ENCODE peak calls at places on chromosomes 5 and 9, in five cellular contexts. One of them, this sample, is unnamed.

GRCh38 chr9:97906236-97906831 is 16.0 kb downstream of the TRMO start:
- DNase-seq in Panc1: no peak
- DNase-seq in AG09309: no peak
- DNase-seq in GM12864: no peak
- DNase-seq in cardiac fibroblast: peak
- DNase-seq in this sample: no peak

GRCh38 chr5:58056546-58056945 is 403.3 kb downstream of the PLK2 start:
- DNase-seq in AG09309: no peak
- DNase-seq in Panc1: no peak
- DNase-seq in cardiac fibroblast: no peak
- DNase-seq in GM12864: no peak
- DNase-seq in this sample: no peak

GRCh38 chr9:121288874-121289553 is 21.1 kb downstream of the GSN start:
- DNase-seq in GM12864: no peak
- DNase-seq in cardiac fibroblast: peak
- DNase-seq in Panc1: no peak
- DNase-seq in AG09309: no peak
- DNase-seq in this sample: no peak

GRCh38 chr9:96317335-96317980 is 15.5 kb upstream of the HSD17B3 start:
- DNase-seq in Panc1: no peak
- DNase-seq in AG09309: no peak
- DNase-seq in GM12864: no peak
- DNase-seq in cardiac fibroblast: peak
- DNase-seq in this sample: peak

GRCh38 chr5:54785729-54786548 is 199.5 kb downstream of the ESM1 start:
- DNase-seq in GM12864: peak
- DNase-seq in Panc1: no peak
- DNase-seq in AG09309: no peak
- DNase-seq in cardiac fibroblast: peak
- DNase-seq in this sample: no peak

GRCh38 chr5:73625905-73626811 is at the start of gene ARHGEF28:
- DNase-seq in Panc1: no peak
- DNase-seq in GM12864: no peak
- DNase-seq in AG09309: no peak
- DNase-seq in cardiac fibroblast: peak
- DNase-seq in this sample: peak

GRCh38 chr5:160460377-160461049 is 38.9 kb downstream of the PTTG1 start:
- DNase-seq in Panc1: no peak
- DNase-seq in GM12864: no peak
- DNase-seq in cardiac fibroblast: no peak
- DNase-seq in AG09309: no peak
- DNase-seq in this sample: no peak

GRCh38 chr5:173056783-173057061 is 570 bp downstream of the CREBRF start:
- DNase-seq in AG09309: no peak
- DNase-seq in Panc1: no peak
- DNase-seq in GM12864: no peak
- DNase-seq in cardiac fibroblast: no peak
- DNase-seq in this sample: peak

GRCh38 chr5:54807421-54807820 is 178.0 kb downstream of the ESM1 start:
- DNase-seq in Panc1: no peak
- DNase-seq in GM12864: no peak
- DNase-seq in AG09309: no peak
- DNase-seq in cardiac fibroblast: peak
- DNase-seq in this sample: no peak

GRCh38 chr5:15233566-15233965 is 266.4 kb upstream of the FBXL7 start:
- DNase-seq in cardiac fibroblast: no peak
- DNase-seq in AG09309: no peak
- DNase-seq in GM12864: no peak
- DNase-seq in Panc1: no peak
- DNase-seq in this sample: no peak

GRCh38 chr9:117437283-117437682 is 22.4 kb upstream of the ASTN2 start:
- DNase-seq in AG09309: no peak
- DNase-seq in Panc1: no peak
- DNase-seq in cardiac fibroblast: no peak
- DNase-seq in GM12864: no peak
- DNase-seq in this sample: no peak

GRCh38 chr5:143372187-143372829 is 31.2 kb downstream of the NR3C1 start:
- DNase-seq in GM12864: no peak
- DNase-seq in AG09309: no peak
- DNase-seq in Panc1: no peak
- DNase-seq in cardiac fibroblast: peak
- DNase-seq in this sample: no peak

GRCh38 chr9:93978498-93978897 is 23.3 kb upstream of the BARX1 start:
- DNase-seq in cardiac fibroblast: no peak
- DNase-seq in AG09309: no peak
- DNase-seq in GM12864: no peak
- DNase-seq in Panc1: no peak
- DNase-seq in this sample: no peak

GRCh38 chr9:96856363-96857286 is 2.3 kb upstream of the ZNF782 start:
- DNase-seq in AG09309: peak
- DNase-seq in Panc1: peak
- DNase-seq in GM12864: no peak
- DNase-seq in cardiac fibroblast: peak
- DNase-seq in this sample: peak

GRCh38 chr5:87400305-87400899 is 12.3 kb downstream of the CCNH start:
- DNase-seq in AG09309: no peak
- DNase-seq in GM12864: no peak
- DNase-seq in Panc1: no peak
- DNase-seq in cardiac fibroblast: peak
- DNase-seq in this sample: peak

GRCh38 chr5:82358454-82358853 is 80.3 kb upstream of the RPS23 start:
- DNase-seq in Panc1: no peak
- DNase-seq in AG09309: peak
- DNase-seq in GM12864: no peak
- DNase-seq in cardiac fibroblast: peak
- DNase-seq in this sample: no peak

GRCh38 chr5:142977363-142978051 is 207.3 kb downstream of the ARHGAP26 start:
- DNase-seq in GM12864: no peak
- DNase-seq in Panc1: no peak
- DNase-seq in cardiac fibroblast: peak
- DNase-seq in AG09309: peak
- DNase-seq in this sample: peak

GRCh38 chr5:173451651-173452050 is 123.4 kb upstream of the STC2 start:
- DNase-seq in cardiac fibroblast: no peak
- DNase-seq in Panc1: no peak
- DNase-seq in GM12864: no peak
- DNase-seq in AG09309: no peak
- DNase-seq in this sample: no peak

GRCh38 chr5:179755022-179755421 is 22.4 kb downstream of the MAML1 start:
- DNase-seq in cardiac fibroblast: peak
- DNase-seq in Panc1: no peak
- DNase-seq in AG09309: no peak
- DNase-seq in GM12864: no peak
- DNase-seq in this sample: no peak

GRCh38 chr5:150641006-150641570 is 628 bp downstream of the SYNPO start:
- DNase-seq in GM12864: no peak
- DNase-seq in Panc1: no peak
- DNase-seq in AG09309: peak
- DNase-seq in cardiac fibroblast: peak
- DNase-seq in this sample: no peak

GRCh38 chr5:17180330-17180843 is 37.0 kb upstream of the BASP1 start:
- DNase-seq in AG09309: no peak
- DNase-seq in GM12864: no peak
- DNase-seq in cardiac fibroblast: no peak
- DNase-seq in Panc1: no peak
- DNase-seq in this sample: no peak

GRCh38 chr9:123073991-123074422 is 40.5 kb downstream of the GPR21 start:
- DNase-seq in GM12864: no peak
- DNase-seq in cardiac fibroblast: peak
- DNase-seq in AG09309: peak
- DNase-seq in Panc1: no peak
- DNase-seq in this sample: no peak

GRCh38 chr9:133591985-133592384 is 17.2 kb downstream of the FAM163B start:
- DNase-seq in AG09309: no peak
- DNase-seq in cardiac fibroblast: no peak
- DNase-seq in GM12864: no peak
- DNase-seq in Panc1: no peak
- DNase-seq in this sample: no peak

GRCh38 chr5:139294372-139295165 is 1.0 kb downstream of the MATR3 start:
- DNase-seq in AG09309: no peak
- DNase-seq in cardiac fibroblast: peak
- DNase-seq in Panc1: no peak
- DNase-seq in GM12864: no peak
- DNase-seq in this sample: peak

GRCh38 chr9:124551472-124552339 is 44.5 kb upstream of the NR5A1 start:
- DNase-seq in GM12864: no peak
- DNase-seq in cardiac fibroblast: peak
- DNase-seq in AG09309: no peak
- DNase-seq in Panc1: peak
- DNase-seq in this sample: peak

GRCh38 chr9:15299374-15299939 is 7.6 kb downstream of the TTC39B start:
- DNase-seq in GM12864: peak
- DNase-seq in Panc1: no peak
- DNase-seq in cardiac fibroblast: no peak
- DNase-seq in AG09309: no peak
- DNase-seq in this sample: peak

GRCh38 chr5:178309271-178310008 is 76.8 kb upstream of the PHYKPL start:
- DNase-seq in AG09309: no peak
- DNase-seq in GM12864: no peak
- DNase-seq in Panc1: no peak
- DNase-seq in cardiac fibroblast: no peak
- DNase-seq in this sample: no peak
- TF ChIP-seq CTCF in AG09309: no peak
- TF ChIP-seq CTCF in GM12864: no peak
- TF ChIP-seq CTCF in Panc1: no peak
- TF ChIP-seq CTCF in cardiac fibroblast: no peak
- TF ChIP-seq CTCF in this sample: no peak

GRCh38 chr5:149132474-149132873 is 8.8 kb upstream of the ABLIM3 start:
- DNase-seq in AG09309: no peak
- DNase-seq in cardiac fibroblast: no peak
- DNase-seq in Panc1: no peak
- DNase-seq in GM12864: no peak
- DNase-seq in this sample: no peak

GRCh38 chr5:149128023-149128875 is 13.0 kb upstream of the ABLIM3 start:
- DNase-seq in cardiac fibroblast: peak
- DNase-seq in Panc1: no peak
- DNase-seq in GM12864: no peak
- DNase-seq in AG09309: no peak
- DNase-seq in this sample: peak

GRCh38 chr5:149129181-149129580 is 12.1 kb upstream of the ABLIM3 start:
- DNase-seq in cardiac fibroblast: no peak
- DNase-seq in GM12864: no peak
- DNase-seq in AG09309: no peak
- DNase-seq in Panc1: no peak
- DNase-seq in this sample: no peak

GRCh38 chr5:149130932-149131273 is 10.4 kb upstream of the ABLIM3 start:
- DNase-seq in GM12864: no peak
- DNase-seq in cardiac fibroblast: no peak
- DNase-seq in Panc1: no peak
- DNase-seq in AG09309: no peak
- DNase-seq in this sample: no peak

DNA sequence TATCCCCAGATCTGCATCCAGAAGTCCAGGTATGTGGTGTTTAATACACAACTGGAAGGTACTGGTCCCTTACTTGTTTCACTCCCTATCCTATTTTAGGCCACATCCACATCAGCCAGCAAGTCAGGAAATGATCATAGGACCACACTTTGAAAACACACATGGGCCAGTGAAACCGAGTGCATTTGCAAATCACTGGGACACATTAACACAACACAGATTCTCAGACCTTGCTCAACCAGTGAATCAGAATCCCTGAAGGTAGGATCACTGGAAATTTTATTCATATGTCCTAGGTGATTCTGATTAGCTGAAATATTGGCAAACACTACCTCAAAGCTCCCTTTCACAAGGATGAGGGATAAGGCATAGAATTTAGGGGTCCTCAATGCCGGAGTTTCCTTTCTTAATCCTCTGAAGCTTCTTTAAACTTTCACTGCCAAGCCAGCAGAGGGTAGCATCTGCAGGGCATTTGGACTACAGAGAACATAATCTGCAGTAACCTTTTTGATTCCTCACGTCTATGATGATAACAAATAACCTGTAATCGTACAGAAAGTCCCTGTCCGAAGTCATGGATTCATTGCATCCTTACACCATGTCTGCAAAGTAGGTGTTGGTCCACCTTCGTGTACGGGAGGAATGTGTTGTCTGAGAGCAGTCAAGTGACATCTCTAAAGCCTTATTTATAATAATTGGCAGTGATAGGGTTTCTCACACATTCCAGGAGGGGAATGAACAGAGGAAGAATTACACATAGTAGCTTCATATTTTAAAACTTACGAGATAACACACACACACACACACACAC is 11.0 kb upstream of the ABLIM3 start:
- DNase-seq in GM12864: no peak
- DNase-seq in Panc1: no peak
- DNase-seq in AG09309: no peak
- DNase-seq in cardiac fibroblast: peak
- DNase-seq in this sample: no peak
- TF ChIP-seq CTCF in GM12864: no peak
- TF ChIP-seq CTCF in Panc1: peak
- TF ChIP-seq CTCF in AG09309: peak
- TF ChIP-seq CTCF in cardiac fibroblast: peak
- TF ChIP-seq CTCF in this sample: no peak

GRCh38 chr9:137802521-137803243 is 74.9 kb upstream of the CACNA1B start:
- DNase-seq in AG09309: no peak
- DNase-seq in GM12864: no peak
- DNase-seq in cardiac fibroblast: no peak
- DNase-seq in Panc1: no peak
- DNase-seq in this sample: no peak

GRCh38 chr9:137800196-137801022 is 77.2 kb upstream of the CACNA1B start:
- DNase-seq in cardiac fibroblast: no peak
- DNase-seq in GM12864: no peak
- DNase-seq in Panc1: no peak
- DNase-seq in AG09309: no peak
- DNase-seq in this sample: no peak

GRCh38 chr9:137799630-137799983 is 78.0 kb upstream of the CACNA1B start:
- DNase-seq in cardiac fibroblast: no peak
- DNase-seq in AG09309: no peak
- DNase-seq in Panc1: no peak
- DNase-seq in GM12864: no peak
- DNase-seq in this sample: no peak

GRCh38 chr9:137802021-137802420 is 75.6 kb upstream of the CACNA1B start:
- DNase-seq in Panc1: no peak
- DNase-seq in AG09309: no peak
- DNase-seq in cardiac fibroblast: no peak
- DNase-seq in GM12864: no peak
- DNase-seq in this sample: no peak

GRCh38 chr9:137801023-137801319 is 76.6 kb upstream of the CACNA1B start:
- DNase-seq in AG09309: no peak
- DNase-seq in GM12864: no peak
- DNase-seq in Panc1: no peak
- DNase-seq in cardiac fibroblast: no peak
- DNase-seq in this sample: no peak
- TF ChIP-seq CTCF in AG09309: no peak
- TF ChIP-seq CTCF in GM12864: no peak
- TF ChIP-seq CTCF in Panc1: no peak
- TF ChIP-seq CTCF in cardiac fibroblast: no peak
- TF ChIP-seq CTCF in this sample: no peak

DNA sequence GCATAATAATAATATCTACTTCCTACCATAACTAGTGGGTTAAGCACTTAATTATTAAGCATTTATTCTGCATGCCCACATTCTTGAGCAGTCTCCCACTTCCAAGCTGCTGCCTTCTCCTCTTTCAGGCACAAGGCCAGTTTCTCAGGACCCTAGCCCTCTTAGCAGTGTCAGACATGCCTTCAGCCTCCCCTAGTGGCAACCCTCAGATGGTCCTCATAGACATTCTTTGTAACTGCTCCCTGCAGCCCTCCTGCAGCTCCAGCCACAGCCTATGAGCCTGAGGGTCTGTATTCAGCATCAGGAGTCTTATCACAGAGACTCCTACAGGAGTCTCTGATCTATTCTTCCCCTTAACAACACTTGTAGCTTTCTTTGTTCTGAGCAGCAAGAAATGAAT is 3.8 kb downstream of the IL9 start:
- DNase-seq in GM12864: no peak
- DNase-seq in Panc1: no peak
- DNase-seq in AG09309: no peak
- DNase-seq in cardiac fibroblast: no peak
- DNase-seq in this sample: no peak
- TF ChIP-seq CTCF in GM12864: no peak
- TF ChIP-seq CTCF in Panc1: peak
- TF ChIP-seq CTCF in AG09309: no peak
- TF ChIP-seq CTCF in cardiac fibroblast: peak
- TF ChIP-seq CTCF in this sample: no peak

This sample was measured in GM10248.